ENCODE peak calls at places on chromosomes 13 and 19, in six cellular contexts. D, I, N, T, P and L are unnamed samples.
A peak's percentile ranks its signal among the peaks of the same experiment; 100 is the strongest.

GRCh38 chr19:292281-292884 is 1.2 kb upstream of the PLPP2 start:
- DNase-seq in P (no peak), I (no peak), N (no peak), T (peak; percentile 42), D (no peak), L (no peak)

GRCh38 chr19:40691421-40692211 is 1.2 kb upstream of the NUMBL start:
- DNase-seq in N (no peak), I (peak; percentile 59), D (no peak), P (no peak), T (peak; percentile 46), L (no peak)

GRCh38 chr19:29679598-29680210 is 14.4 kb downstream of the PLEKHF1 start:
- DNase-seq in P (no peak), T (no peak), N (no peak), D (no peak), I (no peak), L (no peak)

GRCh38 chr13:112724788-112725345 is 35.0 kb downstream of the ATP11A start:
- DNase-seq in I (no peak), D (no peak), N (no peak), T (no peak), P (no peak), L (no peak)

GRCh38 chr19:51127755-51128154 is 3.0 kb downstream of the SIGLEC9 start:
- DNase-seq in D (no peak), T (no peak), I (no peak), N (no peak), P (no peak), L (no peak)

GRCh38 chr13:28299941-28300340 is 161.6 kb downstream of the PAN3 start:
- DNase-seq in N (no peak), D (no peak), T (no peak), I (no peak), P (no peak), L (no peak)

GRCh38 chr13:26219726-26220125 is 2.4 kb downstream of the RNF6 start:
- DNase-seq in T (no peak), P (no peak), D (no peak), N (no peak), I (no peak), L (no peak)

GRCh38 chr13:21625366-21625765 is 21.4 kb upstream of the MICU2 start:
- DNase-seq in N (no peak), D (peak; percentile 59), T (peak; percentile 36), I (no peak), P (peak; percentile 61), L (peak; percentile 11)

GRCh38 chr19:18093439-18094161 is 4.0 kb upstream of the MAST3 start:
- DNase-seq in N (no peak), P (peak; percentile 47), T (peak; percentile 48), I (no peak), D (peak; percentile 64), L (no peak)

GRCh38 chr13:59201836-59202235 is 961.9 kb downstream of the DIAPH3 start:
- DNase-seq in P (no peak), T (no peak), D (no peak), I (no peak), N (no peak), L (no peak)

GRCh38 chr13:53151692-53152421 is 123.2 kb downstream of the OLFM4 start:
- DNase-seq in N (peak; percentile 32), T (peak; percentile 54), P (peak; percentile 43), I (peak; percentile 78), D (peak; percentile 15), L (peak; percentile 32)

GRCh38 chr13:27712421-27712820 is 79.9 kb upstream of the GSX1 start:
- DNase-seq in D (no peak), P (peak; percentile 36), I (no peak), N (no peak), T (peak; percentile 26), L (no peak)

GRCh38 chr19:10548746-10549276 is 5.1 kb downstream of the ATG4D start:
- DNase-seq in P (no peak), N (no peak), D (no peak), I (no peak), T (no peak), L (no peak)

GRCh38 chr13:77985866-77986636 is 67.4 kb upstream of the EDNRB start:
- DNase-seq in D (no peak), N (no peak), T (no peak), I (no peak), P (no peak), L (no peak)

GRCh38 chr13:20623000-20623399 is 56.0 kb downstream of the IFT88 start:
- DNase-seq in D (no peak), N (no peak), T (no peak), P (no peak), I (no peak), L (no peak)

GRCh38 chr13:46341112-46341711 is 45.8 kb downstream of the RUBCNL start:
- DNase-seq in N (peak; percentile 51), P (no peak), D (no peak), I (no peak), T (no peak), L (no peak)

GRCh38 chr13:46345400-46345799 is 41.7 kb downstream of the RUBCNL start:
- DNase-seq in T (no peak), D (no peak), I (no peak), P (no peak), N (no peak), L (no peak)

GRCh38 chr13:46345866-46346265 is 41.2 kb downstream of the RUBCNL start:
- DNase-seq in P (no peak), I (no peak), N (no peak), T (no peak), D (no peak), L (no peak)

GRCh38 chr13:46342538-46342937 is 44.5 kb downstream of the RUBCNL start:
- DNase-seq in T (no peak), P (no peak), N (no peak), I (no peak), D (no peak), L (no peak)

DNA sequence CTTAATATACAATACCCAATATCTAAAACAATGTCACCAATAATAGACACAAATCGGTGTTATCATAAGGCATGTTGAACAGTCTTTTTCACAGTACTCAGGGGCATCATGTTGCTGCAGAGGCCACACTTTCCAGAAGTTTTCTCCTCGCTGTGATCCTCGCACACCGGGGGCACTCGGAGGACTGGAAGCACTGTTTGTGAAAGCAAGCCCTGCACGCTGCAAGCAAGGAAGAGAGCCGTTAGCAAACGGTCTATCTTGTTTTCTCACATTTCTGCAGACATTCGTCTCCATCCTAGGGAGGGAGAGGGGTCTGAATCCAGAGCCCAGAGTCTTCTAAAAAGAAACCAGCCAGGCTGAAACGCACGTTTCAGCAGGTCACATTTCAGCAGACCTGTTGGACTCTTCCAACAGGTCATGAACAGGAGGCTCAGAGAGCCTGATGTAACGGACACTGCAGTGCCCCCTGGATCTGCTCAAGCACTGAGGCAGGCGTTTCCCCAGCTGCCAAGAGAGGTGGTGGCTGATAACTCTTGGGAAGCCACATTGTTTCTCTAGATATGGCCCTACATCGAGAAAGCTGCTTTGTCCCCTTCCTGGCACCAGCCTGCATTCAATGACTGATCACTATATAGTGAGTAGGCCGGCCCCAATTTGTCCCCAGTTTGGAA is 43.6 kb downstream of the RUBCNL start:
- DNase-seq in N (no peak), P (no peak), T (no peak), D (no peak), I (no peak), L (no peak)
- TF ChIP-seq POLR2AphosphoS5 in N (no peak), P (no peak), T (no peak), D (no peak), I (no peak), L (no peak)

GRCh38 chr13:64410654-64411053 is 2819.5 kb downstream of the PCDH9 start:
- DNase-seq in I (no peak), P (no peak), T (no peak), D (no peak), N (no peak), L (no peak)
- TF ChIP-seq MAX in I (no peak), P (no peak), T (no peak), D (no peak), N (no peak), L (no peak)

GRCh38 chr13:41707192-41707858 is 250.0 kb downstream of the RGCC start:
- DNase-seq in T (no peak), N (no peak), P (no peak), D (no peak), I (no peak), L (no peak)
- TF ChIP-seq POLR2AphosphoS5 in T (no peak), N (no peak), P (no peak), D (no peak), I (no peak), L (no peak)

GRCh38 chr13:109699628-109700071 is 86.7 kb downstream of the IRS2 start:
- DNase-seq in P (no peak), D (no peak), T (no peak), N (no peak), I (peak; percentile 63), L (no peak)
- TF ChIP-seq MAX in P (no peak), D (no peak), T (no peak), N (no peak), I (no peak), L (no peak)

DNA sequence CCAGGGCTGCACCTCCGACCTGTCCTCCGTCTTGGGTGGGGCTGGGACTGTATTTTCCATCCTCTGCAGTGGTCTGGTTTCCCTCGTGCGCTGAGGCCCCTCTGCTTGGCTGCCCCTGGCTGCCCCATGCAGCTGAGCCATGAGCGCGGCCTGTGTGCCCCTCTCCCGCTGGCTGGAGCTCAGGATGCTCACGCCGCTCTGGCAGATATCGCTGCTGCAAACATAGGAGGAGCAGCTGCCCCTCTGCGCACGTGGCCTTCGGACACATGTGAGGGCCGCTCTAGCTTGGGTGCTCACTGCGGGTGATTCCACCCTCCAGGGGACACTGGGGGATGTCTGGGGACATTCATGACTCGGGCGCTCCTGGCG is 14.1 kb downstream of the UHRF1 start:
- DNase-seq in P (no peak), I (no peak), D (no peak), N (no peak), T (no peak), L (no peak)
- TF ChIP-seq POLR2AphosphoS5 in P (no peak), I (no peak), D (no peak), N (no peak), T (no peak), L (no peak)

GRCh38 chr19:15595069-15595468 is 19.9 kb upstream of the CYP4F8 start:
- DNase-seq in I (no peak), P (no peak), D (peak; percentile 80), N (no peak), T (no peak), L (no peak)
- TF ChIP-seq MAX in I (no peak), P (no peak), D (peak; percentile 62), N (no peak), T (no peak), L (no peak)

DNA sequence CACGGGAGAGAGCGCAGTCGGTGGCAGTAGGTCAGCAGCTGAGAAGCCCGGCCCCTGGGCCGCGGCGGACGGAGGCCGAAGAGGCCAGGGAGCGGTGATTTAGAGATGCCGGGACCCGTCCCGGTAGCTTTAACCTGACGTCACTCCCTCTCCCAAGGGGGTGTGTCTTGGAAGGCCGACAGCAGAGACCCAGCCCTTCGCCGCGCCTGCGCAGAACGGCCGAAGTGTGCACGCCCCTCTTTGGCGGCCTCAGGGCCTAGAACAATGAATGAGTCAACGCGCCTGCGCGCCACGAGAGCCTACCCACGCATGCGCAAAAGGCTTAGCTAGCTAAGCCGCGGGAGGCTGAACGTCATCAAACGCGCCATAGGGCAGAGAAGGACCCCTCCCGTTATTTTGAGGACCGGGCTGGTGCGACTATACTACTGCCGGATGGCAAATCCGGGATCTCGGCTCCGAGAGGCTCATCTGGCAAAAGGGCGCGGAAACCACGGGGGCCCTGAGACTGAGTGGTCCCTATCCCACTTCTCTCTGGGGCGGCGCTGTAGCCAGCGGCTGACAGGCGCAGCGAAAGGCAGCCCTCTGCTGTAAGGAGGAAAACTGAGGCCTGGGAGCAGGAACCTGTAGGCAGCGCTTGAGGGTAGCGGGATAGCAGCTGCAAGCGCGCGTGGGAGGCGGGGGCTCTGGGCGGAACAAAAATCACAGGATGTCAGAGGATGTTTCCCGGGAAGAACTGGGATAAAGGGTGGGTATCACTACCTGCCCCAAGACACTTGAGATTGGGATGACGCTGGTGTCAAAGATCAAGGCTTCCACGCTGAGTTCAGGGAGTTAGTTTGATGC is at the start of the genes IRGQ and ZNF576:
- DNase-seq in D (peak; percentile 99), P (peak; percentile 98), T (peak; percentile 97), I (peak; percentile 100), N (peak; percentile 98), L (peak; percentile 100)
- TF ChIP-seq POLR2AphosphoS5 in D (peak; percentile 79), P (peak; percentile 75), T (peak; percentile 84), I (peak; percentile 71), N (peak; percentile 46), L (peak; percentile 68)